ENCODE peak calls at places on chromosomes 7 and 10, in eight cellular contexts. Q is neuronal stem cell; E is transverse colon; O is CD4-positive, CD25-positive, alpha-beta regulatory T cell; K is cardiac muscle cell; T is astrocyte of the spinal cord; L is tibial artery; X is psoas muscle. M is an unnamed sample.

GRCh38 chr7:155603190-155603857 is 41.1 kb upstream of the RBM33 start:
- DNase-seq in Q (no peak), E (no peak), O (no peak), K (peak; percentile 46), T (no peak), L (no peak), X (no peak), M (no peak)

GRCh38 chr10:121994429-121994881 is 5.5 kb downstream of the TACC2 start:
- DNase-seq in Q (no peak), E (peak; percentile 64), O (no peak), K (peak; percentile 68), T (no peak), L (peak; percentile 74), X (peak; percentile 52), M (no peak)

GRCh38 chr7:44729949-44730590 is 18.6 kb upstream of the ZMIZ2 start:
- DNase-seq in Q (no peak), E (no peak), O (no peak), K (no peak), T (no peak), L (no peak), X (no peak), M (no peak)

GRCh38 chr7:134154581-134155130 is 27.5 kb downstream of the LRGUK start:
- DNase-seq in Q (no peak), E (no peak), O (no peak), K (no peak), T (no peak), L (no peak), X (no peak), M (no peak)

GRCh38 chr7:136049818-136050461 is 72.8 kb upstream of the MTPN start:
- DNase-seq in Q (no peak), E (no peak), O (no peak), K (no peak), T (no peak), L (no peak), X (no peak), M (no peak)

GRCh38 chr10:1196656-1197055 is 140.5 kb downstream of the WDR37 start:
- DNase-seq in Q (no peak), E (no peak), O (no peak), K (no peak), T (no peak), L (no peak), X (no peak), M (no peak)

GRCh38 chr7:73851410-73852338 is 9.3 kb upstream of the TMEM270 start:
- DNase-seq in Q (no peak), E (no peak), O (peak; percentile 64), K (no peak), T (peak; percentile 97), L (no peak), X (no peak), M (peak; percentile 52)

GRCh38 chr7:81460646-81461045 is 309.2 kb downstream of the HGF start:
- DNase-seq in Q (no peak), E (no peak), O (no peak), K (no peak), T (no peak), L (no peak), X (no peak), M (no peak)

GRCh38 chr7:39614299-39614698 is 9.1 kb upstream of the RALA start:
- DNase-seq in Q (no peak), E (no peak), O (no peak), K (no peak), T (no peak), L (no peak), X (no peak), M (no peak)

GRCh38 chr7:39613577-39613976 is 9.8 kb upstream of the RALA start:
- DNase-seq in Q (no peak), E (no peak), O (no peak), K (no peak), T (no peak), L (no peak), X (no peak), M (no peak)

GRCh38 chr7:39617010-39617409 is 6.4 kb upstream of the RALA start:
- DNase-seq in Q (no peak), E (no peak), O (no peak), K (no peak), T (peak; percentile 49), L (no peak), X (no peak), M (no peak)

GRCh38 chr7:39615350-39615975 is 7.9 kb upstream of the RALA start:
- DNase-seq in Q (no peak), E (no peak), O (no peak), K (no peak), T (no peak), L (no peak), X (no peak), M (no peak)

DNA sequence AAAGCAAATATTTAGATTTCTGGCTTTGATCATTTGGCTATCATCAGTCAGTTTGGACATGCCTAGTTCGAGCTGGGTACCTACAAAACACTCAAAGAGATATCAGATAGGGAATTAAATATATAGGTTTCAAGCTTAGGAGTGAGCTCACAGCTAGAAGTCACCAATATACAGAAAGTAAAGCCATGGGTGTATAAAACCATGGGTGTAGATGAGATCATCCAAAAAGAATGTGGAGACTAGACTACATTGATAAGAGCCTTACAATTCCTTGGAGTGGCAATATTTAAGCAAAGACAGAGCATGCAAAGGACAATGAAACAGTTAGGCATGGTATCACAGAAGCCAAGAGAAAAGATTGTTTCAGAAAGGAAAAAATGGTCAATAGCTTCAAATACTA is 7.2 kb upstream of the RALA start:
- DNase-seq in Q (no peak), E (no peak), O (no peak), K (no peak), T (no peak), L (no peak), X (no peak), M (no peak)
- H3K4me3 ChIP-seq in Q (no peak overlapping the region), E (no peak overlapping the region), O (no peak overlapping the region), K (no peak overlapping the region), T (no peak overlapping the region), L (no peak overlapping the region), X (no peak overlapping the region), M (no peak overlapping the region)

GRCh38 chr10:79347894-79348639 is 798 bp downstream of the PPIF start:
- DNase-seq in Q (no peak), E (peak; percentile 86), O (peak; percentile 59), K (peak; percentile 38), T (peak; percentile 68), L (peak; percentile 68), X (peak; percentile 82), M (peak; percentile 50)

GRCh38 chr10:79349766-79350406 is 2.6 kb downstream of the PPIF start:
- DNase-seq in Q (no peak), E (no peak), O (no peak), K (peak; percentile 91), T (no peak), L (no peak), X (no peak), M (no peak)

GRCh38 chr10:79350407-79351154 is 3.3 kb downstream of the PPIF start:
- DNase-seq in Q (no peak), E (no peak), O (no peak), K (no peak), T (no peak), L (no peak), X (no peak), M (no peak)

GRCh38 chr10:79348640-79348988 is 1.3 kb downstream of the PPIF start:
- DNase-seq in Q (no peak), E (no peak), O (no peak), K (no peak), T (no peak), L (no peak), X (peak; percentile 70), M (no peak)

DNA sequence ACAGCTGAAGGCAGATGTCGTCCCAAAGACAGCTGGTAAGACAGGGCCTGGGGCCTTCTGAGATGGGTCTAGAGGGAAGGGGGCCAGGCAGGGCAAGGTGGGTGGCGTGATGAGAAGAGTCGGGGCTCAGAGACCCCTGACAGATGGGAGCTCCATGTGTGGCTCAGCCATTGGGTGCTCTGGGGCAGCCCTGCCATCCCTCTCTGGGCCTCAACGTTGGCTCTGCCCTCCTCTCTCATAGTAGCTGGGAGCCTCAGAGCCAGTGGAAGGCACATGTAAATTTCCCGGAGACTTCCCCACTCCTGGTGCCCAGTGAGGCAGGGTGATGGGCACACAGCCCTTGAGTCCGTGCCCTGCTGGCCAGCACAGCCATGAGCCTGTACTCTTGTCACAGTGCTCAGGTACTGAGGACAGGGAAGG is 1.8 kb downstream of the PPIF start:
- DNase-seq in Q (no peak), E (no peak), O (no peak), K (no peak), T (no peak), L (no peak), X (no peak), M (no peak)
- H3K4me3 ChIP-seq in Q (no peak overlapping the region), E (no peak overlapping the region), O (peak overlapping the region; percentile 62), K (no peak overlapping the region), T (no peak overlapping the region), L (no peak overlapping the region), X (peak overlapping the region; percentile 85), M (peak overlapping the region; percentile 81)

DNA sequence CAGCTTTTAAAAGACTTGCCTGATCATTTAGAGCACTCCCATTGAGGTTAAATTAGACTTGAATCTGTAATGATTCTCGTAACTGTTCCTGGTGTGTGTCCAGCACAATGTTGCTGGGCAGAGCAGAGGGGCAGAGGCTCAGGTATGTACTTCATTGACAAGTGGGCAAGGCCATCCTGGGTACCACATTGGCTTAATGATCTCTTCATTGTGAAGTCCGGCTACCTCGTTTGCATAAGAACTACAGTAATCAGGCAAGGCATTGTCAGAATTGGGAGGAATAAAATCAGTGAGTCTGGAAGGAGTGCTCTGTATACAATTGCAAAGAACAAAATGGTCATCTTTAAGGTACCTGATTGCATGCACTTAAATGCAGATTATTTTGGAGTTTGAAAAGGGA is 6.1 kb downstream of the RPS24 start:
- DNase-seq in Q (no peak), E (no peak), O (no peak), K (no peak), T (no peak), L (no peak), X (no peak), M (no peak)
- H3K4me3 ChIP-seq in Q (no peak overlapping the region), E (no peak overlapping the region), O (no peak overlapping the region), K (no peak overlapping the region), T (no peak overlapping the region), L (no peak overlapping the region), X (no peak overlapping the region), M (no peak overlapping the region)

GRCh38 chr10:11179231-11180105 is 161.8 kb downstream of the CELF2 start:
- DNase-seq in Q (no peak), E (no peak), O (no peak), K (no peak), T (no peak), L (no peak), X (no peak), M (no peak)

GRCh38 chr10:11177926-11178453 is 160.3 kb downstream of the CELF2 start:
- DNase-seq in Q (no peak), E (peak; percentile 41), O (no peak), K (peak; percentile 79), T (no peak), L (no peak), X (no peak), M (peak; percentile 66)

GRCh38 chr10:11181996-11182395 is 164.3 kb downstream of the CELF2 start:
- DNase-seq in Q (no peak), E (no peak), O (no peak), K (no peak), T (peak; percentile 44), L (peak; percentile 68), X (peak; percentile 53), M (no peak)

GRCh38 chr10:11178606-11179221 is 161.0 kb downstream of the CELF2 start:
- DNase-seq in Q (no peak), E (peak; percentile 73), O (peak; percentile 90), K (peak; percentile 93), T (peak; percentile 69), L (peak; percentile 48), X (no peak), M (peak; percentile 100)

DNA sequence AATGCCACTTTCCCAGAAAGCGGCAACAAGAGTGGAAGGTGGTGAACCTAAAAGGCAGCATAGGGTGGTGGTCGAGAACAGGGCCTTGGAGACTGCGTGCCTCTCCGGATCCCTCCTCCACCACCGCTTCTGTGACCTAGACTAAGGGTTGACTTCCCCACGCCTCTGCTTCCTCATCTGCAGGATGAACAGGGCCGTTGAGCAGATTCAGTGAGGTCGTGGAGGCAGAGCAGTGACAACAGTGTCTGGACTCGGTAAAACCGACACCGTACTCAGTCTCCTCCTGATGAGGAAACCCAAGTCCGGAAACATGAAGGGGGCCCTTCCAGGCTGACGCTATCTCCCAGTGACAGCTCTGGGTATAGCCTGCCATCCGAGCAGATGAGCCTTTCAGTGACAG is 162.6 kb downstream of the CELF2 start:
- DNase-seq in Q (no peak), E (peak; percentile 35), O (peak; percentile 52), K (no peak), T (no peak), L (peak; percentile 44), X (no peak), M (peak; percentile 85)
- H3K4me3 ChIP-seq in Q (no peak overlapping the region), E (no peak overlapping the region), O (peak overlapping the region; percentile 99), K (no peak overlapping the region), T (no peak overlapping the region), L (no peak overlapping the region), X (no peak overlapping the region), M (peak overlapping the region; percentile 68)